ENCODE peak calls at places on chromosomes 12 and 14, in ten cellular contexts. B is astrocyte of the cerebellum, T is type B pancreatic cell, M is dorsolateral prefrontal cortex, A is neural progenitor cell, W is AG09309, V is body of pancreas, Z is retinal pigment epithelial cell, F is AG10803, G is upper lobe of right lung. J is an unnamed sample.

GRCh38 chr12:1634590-1635191 is 5.7 kb downstream of the WNT5B start:
- DNase-seq in B (peak), T (no peak), M (peak), A (peak), W (no peak), V (peak), Z (no peak), F (peak), G (peak), J (peak)

GRCh38 chr12:5733136-5733755 is 211.8 kb downstream of the ANO2 start:
- DNase-seq in B (no peak), T (no peak), M (no peak), A (no peak), W (no peak), V (peak), Z (no peak), F (peak), G (no peak), J (no peak)

GRCh38 chr12:117872521-117873169 is 96.1 kb downstream of the KSR2 start:
- DNase-seq in B (no peak), T (no peak), M (no peak), A (no peak), W (no peak), V (no peak), Z (no peak), F (peak), G (no peak), J (no peak)

GRCh38 chr14:68739701-68740100 is 53.2 kb downstream of the ZFP36L1 start:
- DNase-seq in B (no peak), T (no peak), M (no peak), A (no peak), W (no peak), V (no peak), Z (no peak), F (no peak), G (no peak), J (no peak)

GRCh38 chr14:58426819-58427288 is 477 bp downstream of the TIMM9 start:
- DNase-seq in B (peak), T (peak), M (peak), A (peak), W (peak), V (peak), Z (peak), F (peak), G (peak), J (peak)

GRCh38 chr12:40672650-40673319 is 19.5 kb upstream of the CNTN1 start:
- DNase-seq in B (no peak), T (no peak), M (no peak), A (no peak), W (no peak), V (no peak), Z (peak), F (peak), G (no peak), J (no peak)

GRCh38 chr14:101122114-101122854 is 218.8 kb upstream of the RTL1 start:
- DNase-seq in B (no peak), T (no peak), M (no peak), A (no peak), W (no peak), V (no peak), Z (no peak), F (no peak), G (no peak), J (no peak)

GRCh38 chr14:24366375-24366663 is 1.7 kb upstream of the NFATC4 start:
- DNase-seq in B (no peak), T (no peak), M (no peak), A (no peak), W (no peak), V (no peak), Z (no peak), F (no peak), G (no peak), J (no peak)

GRCh38 chr14:38078393-38078792 is 129.3 kb upstream of the SSTR1 start:
- DNase-seq in B (no peak), T (no peak), M (no peak), A (no peak), W (no peak), V (no peak), Z (no peak), F (no peak), G (no peak), J (peak)

GRCh38 chr12:53976172-53976822 is 1.5 kb upstream of the HOTAIR start:
- DNase-seq in B (no peak), T (no peak), M (no peak), A (no peak), W (no peak), V (no peak), Z (no peak), F (peak), G (no peak), J (no peak)

GRCh38 chr12:12467701-12468218 is 94.9 kb downstream of the DUSP16 start:
- DNase-seq in B (peak), T (no peak), M (no peak), A (no peak), W (no peak), V (no peak), Z (no peak), F (no peak), G (peak), J (no peak)

GRCh38 chr12:7832059-7832696 is 40.5 kb downstream of the SLC2A14 start:
- DNase-seq in B (peak), T (no peak), M (no peak), A (peak), W (peak), V (peak), Z (peak), F (peak), G (no peak), J (peak)

GRCh38 chr12:43332977-43333649 is 218.9 kb downstream of the ADAMTS20 start:
- DNase-seq in B (no peak), T (no peak), M (no peak), A (no peak), W (no peak), V (no peak), Z (peak), F (no peak), G (no peak), J (no peak)

GRCh38 chr12:111759276-111759675 is 7.5 kb upstream of the ALDH2 start:
- DNase-seq in B (no peak), T (no peak), M (no peak), A (no peak), W (no peak), V (no peak), Z (no peak), F (no peak), G (no peak), J (no peak)

GRCh38 chr14:61860294-61860918 is 98.2 kb downstream of the SNAPC1 start:
- DNase-seq in B (peak), T (no peak), M (no peak), A (peak), W (peak), V (peak), Z (no peak), F (peak), G (no peak), J (peak)

GRCh38 chr12:15001733-15002471 is 29.1 kb downstream of the PDE6H start:
- DNase-seq in B (no peak), T (no peak), M (peak), A (peak), W (no peak), V (no peak), Z (no peak), F (peak), G (peak), J (no peak)

GRCh38 chr12:116538682-116539264 is 20.4 kb upstream of the MAP1LC3B2 start:
- DNase-seq in B (no peak), T (no peak), M (no peak), A (no peak), W (no peak), V (no peak), Z (no peak), F (no peak), G (no peak), J (no peak)

GRCh38 chr14:51575225-51576111 is 76.2 kb upstream of the FRMD6 start:
- DNase-seq in B (no peak), T (no peak), M (no peak), A (no peak), W (no peak), V (no peak), Z (no peak), F (peak), G (no peak), J (no peak)

GRCh38 chr12:94763461-94763860 is 113.1 kb upstream of the TMCC3 start:
- DNase-seq in B (no peak), T (no peak), M (no peak), A (no peak), W (no peak), V (no peak), Z (no peak), F (no peak), G (no peak), J (no peak)

GRCh38 chr14:105315211-105315721 is 718 bp downstream of the PACS2 start:
- DNase-seq in B (no peak), T (peak), M (no peak), A (peak), W (no peak), V (peak), Z (no peak), F (peak), G (peak), J (peak)

GRCh38 chr12:3207858-3208257 is 130.7 kb downstream of the TSPAN9 start:
- DNase-seq in B (no peak), T (no peak), M (no peak), A (peak), W (no peak), V (no peak), Z (no peak), F (no peak), G (no peak), J (no peak)
- TF ChIP-seq CTCF in B (peak), T (no peak), M (no peak), A (peak), W (no peak), V (no peak), Z (peak), F (no peak), G (no peak), J (no peak)

GRCh38 chr12:110702081-110702480 is 13.2 kb upstream of the HVCN1 start:
- DNase-seq in B (no peak), T (no peak), M (no peak), A (no peak), W (no peak), V (no peak), Z (no peak), F (no peak), G (no peak), J (no peak)

GRCh38 chr12:110698171-110698902 is 9.4 kb upstream of the HVCN1 start:
- DNase-seq in B (peak), T (no peak), M (no peak), A (peak), W (peak), V (peak), Z (peak), F (peak), G (peak), J (peak)

GRCh38 chr12:110696283-110696682 is 7.4 kb upstream of the HVCN1 start:
- DNase-seq in B (no peak), T (no peak), M (no peak), A (no peak), W (no peak), V (no peak), Z (no peak), F (no peak), G (no peak), J (no peak)

GRCh38 chr12:110704231-110704630 is 15.3 kb upstream of the HVCN1 start:
- DNase-seq in B (no peak), T (no peak), M (no peak), A (no peak), W (no peak), V (no peak), Z (no peak), F (no peak), G (no peak), J (no peak)

DNA sequence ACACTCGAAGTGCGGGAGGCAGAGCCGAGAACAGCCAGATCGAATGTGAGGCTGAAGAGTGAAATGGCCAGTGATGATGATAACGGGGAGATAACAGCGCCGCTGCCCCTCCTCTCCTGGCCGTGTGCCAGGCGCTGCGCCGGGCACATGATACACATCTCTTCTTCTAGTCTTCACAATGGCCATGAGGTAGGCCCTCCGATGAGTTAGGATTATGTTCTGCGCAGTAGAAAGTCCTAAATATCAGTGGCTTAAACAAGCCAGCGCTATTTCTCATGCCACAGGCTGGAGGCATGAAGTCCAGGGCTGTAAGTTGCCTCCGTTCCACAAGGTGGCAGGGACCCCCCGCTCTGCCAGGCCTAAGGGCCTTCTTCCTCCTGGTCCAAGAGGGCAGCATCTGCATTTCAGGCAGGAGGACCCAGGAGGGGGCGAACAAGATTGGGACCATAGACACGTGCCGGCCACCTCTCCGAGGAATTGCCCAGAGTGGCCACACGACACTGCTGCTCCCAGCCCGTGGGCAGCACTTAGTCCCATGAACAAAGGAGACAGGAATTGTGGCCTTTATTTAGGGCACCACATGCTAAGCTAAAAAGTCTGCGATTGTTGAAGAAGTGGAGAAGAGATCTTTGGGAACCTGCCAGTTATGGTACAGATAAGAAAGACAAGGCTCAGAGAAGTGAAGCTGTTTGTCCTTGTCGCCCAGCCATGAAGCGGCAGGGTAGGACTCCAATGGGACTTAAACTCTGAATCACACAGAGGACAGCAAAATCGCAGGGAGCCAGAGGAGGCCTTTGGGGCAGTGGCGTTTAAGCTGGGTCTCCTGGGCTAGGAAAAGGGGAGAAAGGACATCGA is 10.9 kb upstream of the HVCN1 start:
- DNase-seq in B (no peak), T (no peak), M (no peak), A (peak), W (no peak), V (no peak), Z (no peak), F (no peak), G (no peak), J (no peak)
- TF ChIP-seq CTCF in B (no peak), T (no peak), M (peak), A (peak), W (no peak), V (no peak), Z (no peak), F (no peak), G (no peak), J (no peak)

GRCh38 chr12:90008277-90008676 is 299.6 kb upstream of the ATP2B1 start:
- DNase-seq in B (no peak), T (no peak), M (no peak), A (no peak), W (no peak), V (no peak), Z (no peak), F (no peak), G (no peak), J (no peak)

GRCh38 chr12:90015228-90015627 is 306.6 kb upstream of the ATP2B1 start:
- DNase-seq in B (no peak), T (no peak), M (no peak), A (no peak), W (no peak), V (no peak), Z (no peak), F (peak), G (no peak), J (no peak)

GRCh38 chr12:90013409-90013808 is 304.8 kb upstream of the ATP2B1 start:
- DNase-seq in B (no peak), T (no peak), M (no peak), A (peak), W (no peak), V (no peak), Z (no peak), F (no peak), G (no peak), J (no peak)

GRCh38 chr12:90004319-90005074 is 295.9 kb upstream of the ATP2B1 start:
- DNase-seq in B (no peak), T (no peak), M (no peak), A (no peak), W (no peak), V (no peak), Z (no peak), F (no peak), G (no peak), J (no peak)

DNA sequence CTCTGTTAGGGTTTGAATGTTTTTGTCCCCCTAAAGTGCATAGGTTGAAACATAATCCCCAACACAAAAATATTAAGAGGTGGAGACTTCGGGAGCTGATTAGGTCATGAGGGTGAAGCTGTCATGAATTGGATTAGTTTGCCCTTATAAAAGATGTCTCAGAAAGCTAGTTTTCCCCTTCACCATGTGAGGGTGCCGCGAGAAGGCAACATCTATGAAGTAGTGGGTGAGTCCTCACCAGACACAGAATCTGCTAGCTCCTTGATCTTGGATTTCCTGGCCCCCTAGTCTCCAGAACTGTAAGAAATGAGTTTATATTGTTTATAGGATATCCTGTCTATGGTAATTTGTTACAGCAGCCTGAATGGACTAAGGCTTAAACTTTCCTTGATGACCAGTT is 301.5 kb upstream of the ATP2B1 start:
- DNase-seq in B (peak), T (no peak), M (no peak), A (peak), W (no peak), V (no peak), Z (no peak), F (no peak), G (no peak), J (no peak)
- TF ChIP-seq CTCF in B (peak), T (peak), M (no peak), A (peak), W (no peak), V (no peak), Z (no peak), F (no peak), G (no peak), J (no peak)

DNA sequence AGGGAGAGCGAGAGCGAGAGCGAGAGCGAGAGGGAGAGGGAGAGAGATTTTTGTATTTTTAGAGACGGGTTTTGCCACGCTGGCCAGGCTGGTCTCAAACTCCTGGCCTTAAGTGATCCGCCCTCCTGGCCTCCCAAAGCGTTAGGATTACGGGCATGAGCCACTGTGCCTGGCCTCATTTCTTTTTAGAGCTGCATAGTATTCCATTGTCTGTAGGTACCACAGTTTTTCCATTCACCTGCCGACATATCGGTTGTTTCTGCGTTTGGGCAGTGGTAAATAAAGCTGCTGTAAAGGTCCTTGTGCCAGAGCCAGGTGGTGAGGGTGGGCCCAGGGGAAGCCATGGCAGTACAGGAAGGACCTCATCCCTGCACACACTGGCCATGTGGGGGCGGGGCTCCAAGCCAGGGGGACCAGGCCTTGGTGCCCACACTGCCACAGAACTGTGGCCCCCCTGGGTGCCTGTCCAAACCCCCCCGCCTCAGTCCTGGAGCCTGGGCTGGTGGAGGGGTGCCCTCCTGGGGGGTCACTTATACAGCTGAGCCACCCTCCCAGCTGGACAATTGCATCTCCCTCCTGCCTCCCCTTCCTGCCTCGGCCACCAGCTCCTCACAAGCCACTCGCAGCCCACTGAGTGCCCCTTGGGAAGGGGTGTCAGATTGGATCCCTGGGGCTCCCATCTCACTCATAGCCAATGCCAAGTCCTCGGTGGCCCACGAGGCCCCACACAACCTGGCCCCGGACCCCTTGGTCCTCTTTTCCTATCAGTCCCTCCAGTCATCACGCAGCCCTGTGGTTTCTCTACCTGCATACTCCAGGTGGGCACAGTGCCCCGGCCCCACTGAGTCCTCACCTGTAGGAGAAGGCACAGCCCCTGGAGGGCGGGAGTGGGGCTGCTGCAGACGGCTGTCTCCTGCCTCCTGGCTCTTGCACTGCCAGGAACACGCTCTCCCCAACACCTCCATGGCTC is 1.7 kb upstream of the PUS1 start:
- DNase-seq in B (no peak), T (no peak), M (no peak), A (no peak), W (no peak), V (no peak), Z (no peak), F (no peak), G (peak), J (peak)
- TF ChIP-seq CTCF in B (no peak), T (no peak), M (no peak), A (no peak), W (no peak), V (no peak), Z (no peak), F (no peak), G (no peak), J (peak)

GRCh38 chr14:92861856-92862807 is 60.8 kb upstream of the CHGA start:
- DNase-seq in B (no peak), T (no peak), M (no peak), A (no peak), W (no peak), V (no peak), Z (no peak), F (no peak), G (no peak), J (no peak)
- TF ChIP-seq CTCF in B (no peak), T (no peak), M (no peak), A (no peak), W (no peak), V (no peak), Z (no peak), F (no peak), G (no peak), J (no peak)

GRCh38 chr14:63091394-63091996 is 46.2 kb upstream of the KCNH5 start:
- DNase-seq in B (no peak), T (no peak), M (no peak), A (no peak), W (no peak), V (no peak), Z (no peak), F (no peak), G (no peak), J (no peak)
- TF ChIP-seq CTCF in B (no peak), T (peak), M (no peak), A (peak), W (no peak), V (no peak), Z (no peak), F (no peak), G (no peak), J (no peak)

DNA sequence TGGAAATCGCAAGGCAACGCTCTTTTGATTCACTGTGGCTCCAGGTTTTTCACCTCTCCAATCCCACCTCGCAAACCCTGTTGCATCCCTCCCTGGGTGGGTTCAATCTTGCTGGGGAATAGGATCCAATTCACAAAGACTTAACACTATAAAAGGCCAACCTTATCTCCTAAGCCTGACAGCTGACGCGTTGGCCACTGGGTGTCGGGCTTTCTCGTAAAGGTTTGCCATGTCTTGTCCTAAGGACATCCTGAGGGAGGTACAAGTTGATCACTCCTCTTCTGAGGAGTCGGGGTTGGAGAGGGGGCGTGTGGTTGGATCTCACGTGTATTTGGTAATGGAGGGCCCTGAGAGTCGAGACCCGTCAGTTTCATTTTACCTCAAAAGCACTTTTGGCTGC is 112.6 kb upstream of the FZD10 start:
- DNase-seq in B (no peak), T (no peak), M (no peak), A (peak), W (no peak), V (no peak), Z (no peak), F (no peak), G (peak), J (no peak)
- TF ChIP-seq CTCF in B (no peak), T (peak), M (no peak), A (peak), W (no peak), V (no peak), Z (no peak), F (no peak), G (no peak), J (no peak)

J was measured in Calu3.